ENCODE peak calls at places on chromosome 7, in five cellular contexts. Z is esophagus squamous epithelium, I is pancreas, S is transverse colon, X is ascending aorta. L is an unnamed sample.

GRCh38 chr7:24428676-24429075 is 144.6 kb upstream of the PALS2 start:
- DNase-seq in Z (no peak), I (no peak), S (no peak), X (no peak), L (no peak)

GRCh38 chr7:102818176-102818575 is 69.4 kb downstream of the FAM185A start:
- DNase-seq in Z (no peak), I (no peak), S (no peak), X (no peak), L (no peak)

GRCh38 chr7:107047902-107048782 is 3.6 kb downstream of the PRKAR2B start:
- DNase-seq in Z (no peak), I (no peak), S (no peak), X (no peak), L (no peak)

GRCh38 chr7:27238979-27239779 is 3.4 kb upstream of the EVX1 start:
- DNase-seq in Z (no peak), I (no peak), S (no peak), X (no peak), L (no peak)

GRCh38 chr7:36210542-36210941 is 57.5 kb downstream of the EEPD1 start:
- DNase-seq in Z (no peak), I (no peak), S (no peak), X (no peak), L (no peak)

GRCh38 chr7:82481499-82482097 is 38.0 kb upstream of the CACNA2D1 start:
- DNase-seq in Z (no peak), I (no peak), S (no peak), X (no peak), L (peak; percentile 28)

GRCh38 chr7:25926009-25926408 is 226.0 kb upstream of the NFE2L3 start:
- DNase-seq in Z (no peak), I (no peak), S (peak; percentile 19), X (no peak), L (no peak)

GRCh38 chr7:64463636-64464375 is 99.1 kb downstream of the ZNF680 start:
- DNase-seq in Z (no peak), I (peak; percentile 48), S (peak; percentile 10), X (peak; percentile 56), L (no peak)

GRCh38 chr7:107035446-107035845 is 9.1 kb upstream of the PRKAR2B start:
- DNase-seq in Z (no peak), I (no peak), S (no peak), X (no peak), L (peak; percentile 17)

GRCh38 chr7:129468547-129468946 is 33.8 kb upstream of the SMKR1 start:
- DNase-seq in Z (no peak), I (no peak), S (no peak), X (no peak), L (no peak)

GRCh38 chr7:5523052-5523711 is 99.5 kb upstream of the TNRC18 start:
- DNase-seq in Z (no peak), I (no peak), S (peak; percentile 44), X (no peak), L (no peak)

GRCh38 chr7:38902443-38902842 is 6.5 kb downstream of the VPS41 start:
- DNase-seq in Z (no peak), I (no peak), S (no peak), X (no peak), L (no peak)

GRCh38 chr7:127150543-127150942 is 102.2 kb downstream of the GRM8 start:
- DNase-seq in Z (no peak), I (no peak), S (no peak), X (no peak), L (no peak)

DNA sequence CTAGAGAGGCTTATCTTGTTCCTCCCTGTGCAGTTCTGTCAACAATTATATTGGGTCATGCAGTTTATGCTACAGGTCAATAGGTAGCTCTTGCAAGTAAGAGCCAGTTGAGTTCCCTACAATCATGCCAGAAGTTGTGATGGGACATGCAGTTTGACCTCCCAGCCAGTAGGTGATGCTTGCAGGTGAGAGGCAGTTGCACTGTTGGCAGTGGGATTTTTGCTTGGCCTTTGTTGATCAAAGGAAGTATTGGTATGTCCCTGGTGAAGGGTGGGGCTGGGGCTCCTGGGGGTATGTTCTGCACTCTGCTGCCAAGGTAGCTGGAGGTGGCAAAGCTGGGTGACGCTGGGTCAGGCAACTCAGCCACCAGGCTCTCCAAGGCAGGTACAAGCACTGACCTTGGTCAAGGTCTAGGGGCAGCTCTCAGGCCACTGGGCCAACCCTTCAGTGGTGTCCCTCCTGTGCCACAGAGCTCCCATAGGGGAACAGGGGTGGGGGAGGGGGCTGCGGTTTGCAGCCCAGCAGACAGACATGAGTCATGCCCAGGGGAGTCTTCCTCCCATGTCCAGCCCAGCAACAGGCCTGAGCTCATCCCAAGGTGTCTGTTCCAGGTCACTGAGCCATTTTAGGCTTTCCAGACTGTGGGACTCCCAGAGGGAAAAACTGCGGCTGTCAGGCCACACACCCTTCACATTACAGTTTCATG is 43.3 kb downstream of the MEOX2 start:
- DNase-seq in Z (no peak), I (no peak), S (no peak), X (no peak), L (no peak)
- TF ChIP-seq CTCF in Z (no peak), I (no peak), S (no peak), X (no peak), L (no peak)

DNA sequence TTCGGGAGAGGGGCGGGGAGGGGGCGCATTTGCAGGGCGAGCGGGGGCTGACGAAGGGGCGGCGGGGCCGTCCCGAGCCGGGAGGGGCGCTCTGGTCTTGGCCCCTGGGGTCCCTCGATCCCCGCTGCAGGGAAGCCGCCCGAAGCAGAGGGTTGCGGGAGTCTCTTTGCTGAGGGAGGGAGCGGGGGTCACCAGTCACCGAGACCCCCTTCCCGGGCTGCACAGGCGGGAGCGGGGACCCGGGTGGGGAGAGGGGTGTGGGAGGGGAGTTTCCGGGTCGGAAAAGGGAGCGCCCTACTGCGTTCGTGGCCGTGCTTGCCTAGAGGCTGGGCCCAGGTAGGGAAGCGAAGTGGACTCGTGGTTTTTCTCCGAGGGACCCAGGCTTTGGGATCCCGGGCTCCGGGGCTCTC is 422 bp downstream of the AP1S1 start:
- DNase-seq in Z (no peak), I (no peak), S (peak; percentile 54), X (no peak), L (no peak)
- H3K27ac ChIP-seq in Z (peak overlapping the region; percentile 53), I (no peak overlapping the region), S (peak overlapping the region; percentile 66), X (no peak overlapping the region), L (peak overlapping the region; percentile 82)

GRCh38 chr7:97027427-97028234 is 3.0 kb upstream of the DLX5 start:
- DNase-seq in Z (peak; percentile 13), I (peak; percentile 64), S (peak; percentile 70), X (no peak), L (peak; percentile 67)
- TF ChIP-seq CTCF in Z (peak; percentile 83), I (peak; percentile 74), S (peak; percentile 80), X (peak; percentile 81), L (peak; percentile 88)

GRCh38 chr7:79506481-79506880 is 53.0 kb upstream of the MAGI2 start:
- DNase-seq in Z (no peak), I (no peak), S (no peak), X (no peak), L (no peak)
- H3K27ac ChIP-seq in Z (no peak overlapping the region), I (no peak overlapping the region), S (no peak overlapping the region), X (no peak overlapping the region), L (peak overlapping the region; percentile 84)

GRCh38 chr7:43585521-43585920 is 2.6 kb downstream of the STK17A start:
- DNase-seq in Z (no peak), I (no peak), S (no peak), X (no peak), L (no peak)

GRCh38 chr7:43584200-43584586 is 1.3 kb downstream of the STK17A start:
- DNase-seq in Z (no peak), I (no peak), S (peak; percentile 19), X (no peak), L (peak; percentile 43)

GRCh38 chr7:43586251-43586900 is 3.5 kb downstream of the STK17A start:
- DNase-seq in Z (no peak), I (no peak), S (no peak), X (no peak), L (no peak)

GRCh38 chr7:43582503-43583423 is at the start of gene STK17A:
- DNase-seq in Z (peak; percentile 67), I (peak; percentile 91), S (peak; percentile 95), X (peak; percentile 74), L (peak; percentile 82)

GRCh38 chr7:43583424-43584199 is 704 bp downstream of the STK17A start:
- DNase-seq in Z (no peak), I (peak; percentile 80), S (peak; percentile 74), X (no peak), L (no peak)
- TF ChIP-seq CTCF in Z (no peak), I (no peak), S (no peak), X (no peak), L (no peak)

GRCh38 chr7:123782071-123782798 is 33.4 kb upstream of the WASL start:
- DNase-seq in Z (no peak), I (peak; percentile 34), S (no peak), X (no peak), L (no peak)

GRCh38 chr7:123788584-123788983 is 39.8 kb upstream of the WASL start:
- DNase-seq in Z (no peak), I (no peak), S (no peak), X (no peak), L (no peak)

GRCh38 chr7:123783820-123784219 is 35.0 kb upstream of the WASL start:
- DNase-seq in Z (no peak), I (no peak), S (no peak), X (no peak), L (no peak)

GRCh38 chr7:123787227-123788007 is 38.6 kb upstream of the WASL start:
- DNase-seq in Z (no peak), I (no peak), S (no peak), X (no peak), L (no peak)

DNA sequence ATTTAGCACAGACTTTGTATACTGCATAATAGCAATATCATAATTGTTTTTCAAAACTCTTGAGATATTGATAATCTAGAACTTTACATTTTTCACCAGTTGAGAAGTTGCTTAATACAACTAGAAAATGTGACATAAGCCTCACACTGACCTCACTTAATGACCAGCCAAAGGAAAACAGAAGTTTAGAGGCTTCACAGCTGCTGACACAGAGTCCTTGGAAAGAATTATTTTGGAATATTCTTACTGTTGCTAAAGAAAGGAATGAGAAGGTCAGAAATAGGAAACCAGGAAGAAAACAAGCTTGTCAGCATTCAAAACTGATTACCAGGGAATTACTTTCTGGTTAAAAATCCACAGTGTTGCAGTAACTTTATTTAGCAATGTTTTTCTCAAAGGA is 35.5 kb upstream of the WASL start:
- DNase-seq in Z (no peak), I (no peak), S (no peak), X (no peak), L (no peak)
- H3K27ac ChIP-seq in Z (no peak overlapping the region), I (peak overlapping the region; percentile 28), S (peak overlapping the region; percentile 66), X (no peak overlapping the region), L (no peak overlapping the region)

GRCh38 chr7:74474271-74474865 is 20.7 kb downstream of the GTF2IRD1 start:
- DNase-seq in Z (no peak), I (no peak), S (no peak), X (no peak), L (no peak)

GRCh38 chr7:74475987-74476350 is 22.3 kb downstream of the GTF2IRD1 start:
- DNase-seq in Z (no peak), I (no peak), S (no peak), X (no peak), L (no peak)

GRCh38 chr7:74470504-74470903 is 16.8 kb downstream of the GTF2IRD1 start:
- DNase-seq in Z (no peak), I (no peak), S (no peak), X (no peak), L (no peak)

GRCh38 chr7:74475243-74475986 is 21.7 kb downstream of the GTF2IRD1 start:
- DNase-seq in Z (no peak), I (no peak), S (peak; percentile 45), X (no peak), L (no peak)

DNA sequence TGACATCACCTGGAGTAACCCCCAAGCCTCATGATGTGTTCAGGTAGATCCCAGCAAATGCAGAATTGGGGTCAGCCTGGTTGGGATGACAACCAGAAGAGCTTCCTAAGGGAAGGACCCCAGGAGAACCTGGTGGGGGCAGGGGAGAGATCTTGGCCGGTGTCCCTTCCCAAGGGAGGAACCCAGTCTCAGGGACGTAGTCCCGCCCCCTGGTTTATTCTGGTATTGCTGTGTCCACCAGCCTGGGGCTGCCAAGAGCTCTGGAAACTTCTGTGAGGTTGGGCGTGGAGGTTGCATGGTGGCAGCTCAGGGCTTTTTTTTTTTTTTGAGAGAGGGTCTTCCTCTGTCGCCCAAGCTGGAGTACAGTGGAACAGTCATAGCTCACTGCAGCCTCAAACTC is 19.4 kb downstream of the GTF2IRD1 start:
- DNase-seq in Z (no peak), I (no peak), S (no peak), X (no peak), L (no peak)
- TF ChIP-seq CTCF in Z (no peak), I (no peak), S (no peak), X (no peak), L (no peak)

L was measured in Panc1.